ENCODE peak calls at places on chromosome 11, in nine cellular contexts. W, K, G, J, U, Y, Q, M and E are unnamed samples.

GRCh38 chr11:128473631-128474030 is 113.7 kb downstream of the ETS1 start:
- DNase-seq in W (no peak), K (no peak), G (no peak), J (no peak), U (no peak), Y (no peak), Q (no peak), M (no peak), E (no peak)

GRCh38 chr11:103648670-103649400 is 387.6 kb upstream of the DDI1 start:
- DNase-seq in W (no peak), K (no peak), G (no peak), J (no peak), U (no peak), Y (no peak), Q (no peak), M (no peak), E (no peak)

GRCh38 chr11:20367313-20367948 is 3.9 kb downstream of the HTATIP2 start:
- DNase-seq in W (no peak), K (no peak), G (no peak), J (no peak), U (no peak), Y (peak; percentile 47), Q (peak; percentile 12), M (no peak), E (peak; percentile 66)

GRCh38 chr11:91097069-91097468 is 874.2 kb upstream of the CHORDC1 start:
- DNase-seq in W (no peak), K (no peak), G (no peak), J (no peak), U (no peak), Y (no peak), Q (no peak), M (no peak), E (no peak)

GRCh38 chr11:61362542-61362875 is 335 bp downstream of the TMEM138 start:
- DNase-seq in W (no peak), K (no peak), G (no peak), J (peak; percentile 63), U (no peak), Y (no peak), Q (peak; percentile 8), M (no peak), E (no peak)

GRCh38 chr11:60914620-60915249 is 777 bp downstream of the TMEM109 start:
- DNase-seq in W (no peak), K (no peak), G (peak; percentile 79), J (no peak), U (no peak), Y (no peak), Q (no peak), M (peak; percentile 49), E (no peak)

GRCh38 chr11:62787005-62787759 is at the start of gene TMEM179B:
- DNase-seq in W (peak; percentile 98), K (peak; percentile 99), G (peak; percentile 98), J (peak; percentile 98), U (peak; percentile 98), Y (peak; percentile 98), Q (peak; percentile 99), M (peak; percentile 96), E (peak; percentile 94)

GRCh38 chr11:121929581-121929980 is 186.4 kb downstream of the BLID start:
- DNase-seq in W (no peak), K (no peak), G (peak; percentile 52), J (peak; percentile 19), U (no peak), Y (no peak), Q (no peak), M (no peak), E (no peak)

GRCh38 chr11:16404781-16405180 is 48.4 kb upstream of the SOX6 start:
- DNase-seq in W (no peak), K (no peak), G (no peak), J (no peak), U (no peak), Y (no peak), Q (no peak), M (no peak), E (no peak)

GRCh38 chr11:30218278-30218677 is 12.5 kb upstream of the FSHB start:
- DNase-seq in W (no peak), K (no peak), G (no peak), J (no peak), U (no peak), Y (no peak), Q (no peak), M (no peak), E (no peak)

GRCh38 chr11:131397666-131398065 is 27.3 kb downstream of the NTM start:
- DNase-seq in W (no peak), K (no peak), G (no peak), J (no peak), U (no peak), Y (no peak), Q (no peak), M (no peak), E (no peak)

GRCh38 chr11:90229791-90230190 is 6.9 kb upstream of the CHORDC1 start:
- DNase-seq in W (no peak), K (no peak), G (no peak), J (no peak), U (no peak), Y (no peak), Q (no peak), M (no peak), E (no peak)

DNA sequence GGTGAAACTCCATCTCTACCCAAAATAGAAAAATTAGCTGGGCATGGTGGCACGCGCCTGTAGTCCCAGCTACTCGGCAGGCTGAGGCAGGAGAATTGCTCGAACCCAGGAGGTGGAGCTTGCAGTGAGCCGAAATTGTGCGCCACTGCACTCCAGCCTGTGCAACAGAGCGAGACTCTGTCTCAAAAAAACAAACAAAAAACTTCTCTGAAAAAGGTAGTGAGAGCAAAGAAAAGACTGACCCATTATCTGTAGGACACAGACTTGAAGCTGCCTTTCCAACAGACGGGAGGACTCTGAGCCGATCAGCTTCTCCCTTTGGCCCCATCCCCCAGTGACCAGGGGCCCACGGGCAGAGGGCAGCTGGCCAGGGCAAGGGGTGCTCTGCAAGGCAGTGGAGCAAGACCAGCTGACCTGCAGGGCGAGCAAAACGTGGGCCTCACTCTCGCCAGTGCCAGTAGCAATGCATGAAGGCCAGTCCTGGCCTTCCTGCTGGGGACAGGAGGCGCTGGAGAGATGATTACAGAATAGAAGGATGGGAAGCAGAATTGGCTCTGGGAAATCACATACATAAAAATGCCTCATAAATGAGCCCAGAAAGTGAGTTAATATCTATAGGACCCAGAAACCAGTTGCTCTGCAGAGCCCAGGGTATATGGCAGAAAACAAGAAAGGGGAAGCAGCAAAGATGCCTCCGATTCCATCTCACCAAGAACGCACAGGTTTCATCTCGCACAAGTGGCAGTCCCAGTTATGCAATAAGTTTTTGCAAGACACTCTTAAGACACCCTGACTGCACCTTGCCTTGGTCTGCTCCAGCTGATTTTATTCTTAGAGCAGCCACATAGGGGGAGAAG is 2.8 kb downstream of the EHD1 start:
- DNase-seq in W (no peak), K (no peak), G (no peak), J (no peak), U (no peak), Y (no peak), Q (no peak), M (no peak), E (no peak)
- H3K4me3 ChIP-seq in W (peak overlapping the region; percentile 83), K (no peak overlapping the region), G (peak overlapping the region; percentile 99), J (no peak overlapping the region), U (peak overlapping the region; percentile 99), Y (peak overlapping the region; percentile 98), Q (peak overlapping the region; percentile 77), M (peak overlapping the region; percentile 99), E (peak overlapping the region; percentile 85)

GRCh38 chr11:451738-452137 is 1.7 kb downstream of the PTDSS2 start:
- DNase-seq in W (no peak), K (no peak), G (no peak), J (no peak), U (no peak), Y (no peak), Q (no peak), M (no peak), E (no peak)
- H3K4me3 ChIP-seq in W (no peak overlapping the region), K (no peak overlapping the region), G (peak overlapping the region; percentile 94), J (no peak overlapping the region), U (no peak overlapping the region), Y (no peak overlapping the region), Q (no peak overlapping the region), M (no peak overlapping the region), E (peak overlapping the region; percentile 67)

DNA sequence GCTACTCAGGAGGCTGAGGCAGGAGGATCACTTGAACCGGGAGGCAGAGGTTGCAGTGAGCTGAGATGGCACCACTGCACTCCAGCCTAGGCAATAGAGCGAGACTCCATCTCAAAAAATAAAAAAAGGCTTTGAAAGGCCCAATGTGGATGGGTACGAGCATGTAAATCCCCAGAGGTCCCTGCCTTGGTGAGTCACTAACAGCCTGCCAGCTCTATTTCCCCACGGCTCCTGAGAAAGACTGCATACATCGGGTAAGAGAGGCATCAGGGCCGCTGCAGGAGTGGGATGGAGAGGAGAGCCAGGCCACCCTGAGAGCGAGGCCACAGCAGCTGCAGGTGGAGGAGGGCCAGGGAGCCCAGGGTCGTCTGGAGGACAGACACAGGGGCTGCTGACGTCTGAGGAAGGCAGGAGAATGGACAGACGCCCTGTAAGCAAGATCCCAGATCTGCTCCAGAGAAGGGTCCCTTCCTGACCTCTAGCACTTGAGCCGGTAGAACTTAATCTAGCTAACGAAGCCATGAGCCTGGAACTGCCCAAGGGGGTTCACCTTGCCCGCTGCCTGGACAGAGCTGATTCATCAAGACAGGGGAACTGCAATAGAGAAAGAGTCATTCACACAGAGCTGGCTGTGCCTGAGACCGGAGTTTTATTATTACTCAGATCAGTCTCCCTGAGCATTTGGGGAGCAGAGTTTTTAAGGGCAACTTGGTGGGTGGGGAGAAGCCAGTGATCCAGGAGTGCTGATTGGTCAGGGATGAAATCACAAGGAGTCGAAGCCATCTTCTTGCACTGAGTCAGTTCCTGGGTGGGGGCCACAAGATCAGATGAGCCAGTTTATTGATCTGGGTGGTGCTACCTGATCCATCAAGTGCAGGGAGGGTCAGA is 5.1 kb upstream of the KRTAP5-9 start:
- DNase-seq in W (no peak), K (no peak), G (no peak), J (no peak), U (no peak), Y (no peak), Q (no peak), M (no peak), E (no peak)
- H3K4me3 ChIP-seq in W (no peak overlapping the region), K (no peak overlapping the region), G (no peak overlapping the region), J (no peak overlapping the region), U (no peak overlapping the region), Y (no peak overlapping the region), Q (no peak overlapping the region), M (no peak overlapping the region), E (no peak overlapping the region)

GRCh38 chr11:67420147-67420645 is 4.7 kb downstream of the CARNS1 start:
- DNase-seq in W (no peak), K (no peak), G (no peak), J (no peak), U (no peak), Y (no peak), Q (no peak), M (no peak), E (no peak)

GRCh38 chr11:67422894-67423293 is 5.4 kb upstream of the RPS6KB2 start:
- DNase-seq in W (no peak), K (no peak), G (no peak), J (peak; percentile 74), U (no peak), Y (no peak), Q (no peak), M (no peak), E (no peak)

GRCh38 chr11:67420646-67421420 is 5.4 kb downstream of the CARNS1 start:
- DNase-seq in W (peak; percentile 94), K (peak; percentile 96), G (peak; percentile 98), J (peak; percentile 100), U (peak; percentile 93), Y (peak; percentile 97), Q (peak; percentile 93), M (peak; percentile 99), E (peak; percentile 45)

GRCh38 chr11:67423466-67423865 is 4.8 kb upstream of the RPS6KB2 start:
- DNase-seq in W (no peak), K (no peak), G (no peak), J (no peak), U (no peak), Y (no peak), Q (no peak), M (no peak), E (no peak)

GRCh38 chr11:67421421-67422031 is 6.0 kb downstream of the CARNS1 start:
- DNase-seq in W (no peak), K (no peak), G (no peak), J (no peak), U (no peak), Y (no peak), Q (no peak), M (no peak), E (no peak)
- H3K4me3 ChIP-seq in W (peak overlapping the region; percentile 63), K (no peak overlapping the region), G (peak overlapping the region; percentile 68), J (peak overlapping the region; percentile 25), U (peak overlapping the region; percentile 39), Y (no peak overlapping the region), Q (peak overlapping the region; percentile 77), M (peak overlapping the region; percentile 20), E (peak overlapping the region; percentile 31)